ENCODE peak calls at places on chromosomes 5 and 9, in five cellular contexts. I is fibroblast of the conjunctiva, H is left kidney, A is AG09319, P is astrocyte of the spinal cord. C is an unnamed sample.

GRCh38 chr5:71887680-71888079 is 168.6 kb downstream of the CARTPT start:
- DNase-seq in I (peak), H (peak), A (peak), P (peak), C (peak)

GRCh38 chr9:133468777-133469455 is 9.1 kb downstream of the CACFD1 start:
- DNase-seq in I (no peak), H (no peak), A (no peak), P (no peak), C (no peak)

GRCh38 chr9:129489838-129490582 is 130.9 kb downstream of the C9orf50 start:
- DNase-seq in I (no peak), H (peak), A (no peak), P (peak), C (no peak)

GRCh38 chr5:169847519-169847918 is 132.8 kb downstream of the INSYN2B start:
- DNase-seq in I (no peak), H (no peak), A (no peak), P (no peak), C (no peak)

GRCh38 chr5:177362871-177363507 is 5.3 kb downstream of the RGS14 start:
- DNase-seq in I (no peak), H (peak), A (no peak), P (no peak), C (peak)

GRCh38 chr5:82341325-82341724 is 63.2 kb upstream of the RPS23 start:
- DNase-seq in I (no peak), H (no peak), A (no peak), P (no peak), C (no peak)

GRCh38 chr5:149271717-149272558 is at the start of gene AFAP1L1:
- DNase-seq in I (peak), H (peak), A (no peak), P (peak), C (peak)

GRCh38 chr9:124415852-124416484 is 726 bp upstream of the PSMB7 start:
- DNase-seq in I (no peak), H (peak), A (no peak), P (no peak), C (no peak)

GRCh38 chr9:87867391-87867790 is 15.3 kb upstream of the SPATA31E1 start:
- DNase-seq in I (no peak), H (no peak), A (no peak), P (no peak), C (no peak)

GRCh38 chr5:68954618-68954910 is 139.2 kb upstream of the SLC30A5 start:
- DNase-seq in I (no peak), H (no peak), A (no peak), P (no peak), C (no peak)

GRCh38 chr5:115098041-115098702 is 71.5 kb downstream of the TRIM36 start:
- DNase-seq in I (peak), H (peak), A (peak), P (peak), C (peak)